ENCODE peak calls at places on chromosomes 12 and 14, in five cellular contexts. V is GM12878, J is K562, L is HCT116, F is HepG2. D is an unnamed sample.

GRCh38 chr14:30194769-30195168 is 267.1 kb upstream of the PRKD1 start:
- DNase-seq in V (no peak), J (no peak), L (no peak), F (no peak), D (no peak)

GRCh38 chr12:54560374-54560858 is 11.0 kb downstream of the PDE1B start:
- DNase-seq in V (peak), J (peak), L (peak), F (no peak), D (peak)

GRCh38 chr12:76520348-76520747 is 39.2 kb downstream of the OSBPL8 start:
- DNase-seq in V (no peak), J (no peak), L (no peak), F (no peak), D (no peak)

GRCh38 chr12:26845057-26845666 is 12.2 kb upstream of the ITPR2 start:
- DNase-seq in V (no peak), J (no peak), L (peak), F (peak), D (no peak)

GRCh38 chr14:45610303-45610702 is 357.3 kb upstream of the MIS18BP1 start:
- DNase-seq in V (no peak), J (no peak), L (no peak), F (no peak), D (no peak)

GRCh38 chr12:27766587-27766986 is 13.4 kb upstream of the KLHL42 start:
- DNase-seq in V (no peak), J (no peak), L (no peak), F (no peak), D (no peak)

GRCh38 chr12:64216239-64216638 is 5.9 kb downstream of the KICS2 start:
- DNase-seq in V (no peak), J (no peak), L (no peak), F (no peak), D (no peak)

GRCh38 chr12:52873513-52873831 is 24.7 kb upstream of the KRT78 start:
- DNase-seq in V (no peak), J (no peak), L (no peak), F (no peak), D (no peak)

GRCh38 chr12:10252201-10252600 is 39.5 kb downstream of the GABARAPL1 start:
- DNase-seq in V (no peak), J (no peak), L (no peak), F (no peak), D (no peak)

GRCh38 chr14:102086972-102087761 is at the start of gene HSP90AA1:
- DNase-seq in V (peak), J (peak), L (peak), F (peak), D (peak)

GRCh38 chr14:103549361-103550311 is 12.8 kb downstream of the BAG5 start:
- DNase-seq in V (no peak), J (no peak), L (no peak), F (peak), D (no peak)

GRCh38 chr14:32620303-32620702 is 291.2 kb downstream of the AKAP6 start:
- DNase-seq in V (no peak), J (no peak), L (no peak), F (no peak), D (no peak)

GRCh38 chr12:6363330-6364036 is 11.9 kb downstream of the SCNN1A start:
- DNase-seq in V (no peak), J (peak), L (no peak), F (peak), D (peak)

GRCh38 chr14:26765768-26766550 is 168.1 kb upstream of the NOVA1 start:
- DNase-seq in V (no peak), J (no peak), L (no peak), F (no peak), D (no peak)

GRCh38 chr12:130111965-130112496 is 50.2 kb upstream of the FZD10 start:
- DNase-seq in V (no peak), J (no peak), L (no peak), F (no peak), D (no peak)

GRCh38 chr12:105967038-105967776 is 171.5 kb downstream of the NUAK1 start:
- DNase-seq in V (no peak), J (no peak), L (no peak), F (no peak), D (no peak)

GRCh38 chr14:29222671-29223268 is 456.2 kb downstream of the FOXG1 start:
- DNase-seq in V (no peak), J (no peak), L (no peak), F (peak), D (no peak)

GRCh38 chr12:104167519-104168458 is 29.8 kb upstream of the NFYB start:
- DNase-seq in V (no peak), J (no peak), L (no peak), F (no peak), D (no peak)

GRCh38 chr12:31325524-31325875 is 450 bp downstream of the SINHCAF start:
- DNase-seq in V (no peak), J (peak), L (no peak), F (no peak), D (no peak)

GRCh38 chr12:122452701-122453285 is 30.3 kb upstream of the CLIP1 start:
- DNase-seq in V (no peak), J (no peak), L (no peak), F (no peak), D (no peak)

GRCh38 chr12:90908465-90908864 is 46.5 kb downstream of the CCER1 start:
- DNase-seq in V (no peak), J (no peak), L (no peak), F (no peak), D (no peak)

GRCh38 chr12:69988601-69989194 is 163.7 kb downstream of the MYRFL start:
- DNase-seq in V (no peak), J (no peak), L (no peak), F (no peak), D (no peak)

GRCh38 chr12:65830305-65830704 is 6.0 kb downstream of the HMGA2 start:
- DNase-seq in V (no peak), J (no peak), L (no peak), F (no peak), D (no peak)

GRCh38 chr14:106694638-106695393 is 1168.4 kb downstream of the TMEM121 start:
- DNase-seq in V (no peak), J (no peak), L (no peak), F (no peak), D (no peak)

GRCh38 chr12:111447571-111448265 is 42.0 kb downstream of the SH2B3 start:
- DNase-seq in V (no peak), J (no peak), L (no peak), F (no peak), D (peak)

GRCh38 chr14:104708606-104709268 is 15.3 kb upstream of the ADSS1 start:
- DNase-seq in V (no peak), J (peak), L (no peak), F (peak), D (peak)

GRCh38 chr14:75301666-75302325 is 23.2 kb downstream of the FOS start:
- DNase-seq in V (no peak), J (peak), L (no peak), F (no peak), D (no peak)

GRCh38 chr14:98323850-98324249 is 948.1 kb downstream of the BCL11B start:
- DNase-seq in V (no peak), J (no peak), L (no peak), F (no peak), D (no peak)

GRCh38 chr12:51128905-51129304 is 44.0 kb downstream of the TFCP2 start:
- DNase-seq in V (no peak), J (no peak), L (no peak), F (no peak), D (no peak)

GRCh38 chr12:112275836-112276235 is 106.4 kb downstream of the HECTD4 start:
- DNase-seq in V (no peak), J (no peak), L (no peak), F (no peak), D (no peak)

GRCh38 chr14:53953828-53954550 is 2.6 kb downstream of the BMP4 start:
- DNase-seq in V (no peak), J (no peak), L (no peak), F (peak), D (peak)

GRCh38 chr14:25833341-25834121 is 764.3 kb downstream of the NOVA1 start:
- DNase-seq in V (no peak), J (no peak), L (no peak), F (peak), D (no peak)

GRCh38 chr12:6187948-6188793 is 12.0 kb upstream of the CD9 start:
- DNase-seq in V (no peak), J (no peak), L (no peak), F (no peak), D (no peak)

GRCh38 chr12:98372340-98373018 is 142.9 kb upstream of the TMPO start:
- DNase-seq in V (no peak), J (no peak), L (no peak), F (no peak), D (no peak)

GRCh38 chr12:62466018-62466595 is 519 bp upstream of the MON2 start:
- DNase-seq in V (no peak), J (peak), L (no peak), F (peak), D (peak)

GRCh38 chr12:109191621-109192250 is 75.3 kb downstream of the ACACB start:
- DNase-seq in V (no peak), J (no peak), L (no peak), F (no peak), D (no peak)

GRCh38 chr12:23950011-23950774 is 723 bp upstream of the SOX5 start:
- DNase-seq in V (no peak), J (peak), L (no peak), F (peak), D (peak)

GRCh38 chr12:54232790-54233189 is 44.0 kb upstream of the SMUG1 start:
- DNase-seq in V (no peak), J (no peak), L (no peak), F (no peak), D (no peak)

GRCh38 chr12:125331342-125332052 is 266.3 kb downstream of the AACS start:
- DNase-seq in V (no peak), J (peak), L (no peak), F (no peak), D (no peak)

GRCh38 chr12:89889051-89889450 is 180.4 kb upstream of the ATP2B1 start:
- DNase-seq in V (no peak), J (no peak), L (no peak), F (no peak), D (no peak)

GRCh38 chr12:21065845-21066244 is 65.1 kb upstream of the SLCO1B1 start:
- DNase-seq in V (no peak), J (no peak), L (peak), F (no peak), D (no peak)
- TF ChIP-seq SRF in V (no peak), J (no peak), L (no peak), F (no peak), D (no peak)

DNA sequence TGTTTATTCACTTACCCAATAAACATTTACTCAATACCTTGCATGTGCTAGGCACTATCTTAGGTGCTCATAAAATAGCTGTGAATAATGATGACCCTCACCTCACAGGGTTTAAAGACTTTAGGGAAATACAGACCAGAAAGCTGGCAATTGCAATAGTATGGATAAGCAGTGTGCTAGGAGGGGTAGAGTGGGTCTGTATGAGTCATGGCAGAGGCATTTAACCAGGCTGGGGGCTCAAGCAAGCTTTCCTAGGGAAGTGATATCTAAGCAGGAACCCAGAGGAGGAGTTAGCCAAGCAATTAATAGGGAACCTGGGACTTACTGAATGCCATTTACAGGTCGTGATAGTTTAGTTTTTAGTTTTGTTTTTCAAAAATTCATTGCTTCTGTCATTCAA is 123.9 kb upstream of the CCDC198 start:
- DNase-seq in V (no peak), J (no peak), L (no peak), F (no peak), D (no peak)
- TF ChIP-seq SRF in V (no peak), J (no peak), L (no peak), F (no peak), D (no peak)

GRCh38 chr12:45034861-45035265 is 16.0 kb downstream of the DBX2 start:
- DNase-seq in V (no peak), J (no peak), L (no peak), F (no peak), D (no peak)
- TF ChIP-seq SRF in V (no peak), J (no peak), L (no peak), F (no peak), D (no peak)

DNA sequence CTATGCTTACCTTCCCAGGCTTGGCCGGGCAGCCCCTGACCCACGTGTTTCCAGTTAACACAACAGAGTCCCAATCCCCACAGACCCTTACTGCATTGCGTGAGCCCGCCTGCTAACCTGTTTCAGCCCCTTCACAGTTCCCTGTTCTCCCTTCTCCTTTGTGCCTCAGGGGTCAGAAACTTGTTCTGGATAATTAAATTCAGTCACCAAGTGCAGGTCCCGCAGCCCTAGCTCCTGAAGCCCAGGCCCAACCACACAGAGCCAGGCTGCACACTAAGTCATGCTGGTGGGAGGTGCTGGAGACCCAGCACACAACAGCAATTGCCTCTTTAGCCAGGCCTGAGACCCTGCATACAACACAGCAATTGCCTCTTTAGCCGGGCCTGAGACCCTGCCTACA is 9.6 kb downstream of the ISM2 start:
- DNase-seq in V (no peak), J (no peak), L (no peak), F (no peak), D (no peak)
- TF ChIP-seq SRF in V (no peak), J (no peak), L (no peak), F (no peak), D (no peak)

GRCh38 chr12:43797561-43798217 is 8.4 kb downstream of the TWF1 start:
- DNase-seq in V (no peak), J (no peak), L (no peak), F (no peak), D (no peak)

GRCh38 chr12:43789941-43790340 is 16.2 kb downstream of the TWF1 start:
- DNase-seq in V (no peak), J (no peak), L (no peak), F (no peak), D (no peak)

GRCh38 chr12:43795716-43796282 is 10.3 kb downstream of the TWF1 start:
- DNase-seq in V (no peak), J (no peak), L (no peak), F (peak), D (no peak)
- TF ChIP-seq SRF in V (no peak), J (no peak), L (no peak), F (no peak), D (no peak)

GRCh38 chr12:5177096-5177495 is 133.4 kb downstream of the KCNA5 start:
- DNase-seq in V (no peak), J (no peak), L (no peak), F (no peak), D (no peak)
- TF ChIP-seq SRF in V (no peak), J (no peak), L (no peak), F (no peak), D (no peak)

GRCh38 chr12:95582230-95583058 is 31.2 kb upstream of the USP44 start:
- DNase-seq in V (no peak), J (no peak), L (peak), F (peak), D (no peak)
- TF ChIP-seq SRF in V (no peak), J (no peak), L (no peak), F (no peak), D (no peak)